ENCODE peak calls at places on chromosomes 12 and 14, in seven cellular contexts. O, L, W, Y, E, X and M are unnamed samples.

GRCh38 chr14:99412122-99413061 is 68.3 kb downstream of the SETD3 start:
- DNase-seq in O (no peak), L (no peak), E (no peak), X (no peak), W (peak), Y (peak), M (no peak)

GRCh38 chr14:101497910-101498860 is 63.1 kb upstream of the DIO3 start:
- DNase-seq in W (no peak), L (no peak), Y (no peak), O (peak), X (no peak), E (peak), M (no peak)

GRCh38 chr12:66371982-66372381 is 69.7 kb downstream of the HELB start:
- DNase-seq in L (no peak), E (no peak), Y (no peak), W (no peak), X (no peak), O (no peak), M (no peak)

GRCh38 chr12:91704446-91704845 is 441.2 kb downstream of the BTG1 start:
- DNase-seq in E (no peak), X (peak), O (no peak), Y (peak), L (no peak), W (no peak), M (no peak)

GRCh38 chr12:58310368-58310767 is 369.0 kb downstream of the ATP23 start:
- DNase-seq in E (no peak), X (peak), Y (peak), W (peak), O (no peak), L (no peak), M (no peak)

GRCh38 chr14:47678993-47679392 is 3.6 kb upstream of the MDGA2 start:
- DNase-seq in O (no peak), Y (no peak), E (no peak), X (no peak), W (no peak), L (no peak), M (no peak)

GRCh38 chr12:62434504-62435336 is 31.9 kb upstream of the MON2 start:
- DNase-seq in X (peak), L (no peak), E (no peak), O (no peak), Y (no peak), W (no peak), M (no peak)

GRCh38 chr14:99603471-99603933 is 505 bp downstream of the CCDC85C start:
- DNase-seq in L (peak), W (peak), O (no peak), Y (peak), X (peak), E (no peak), M (peak)

GRCh38 chr12:41606741-41607460 is 418.8 kb downstream of the PDZRN4 start:
- DNase-seq in X (no peak), Y (no peak), O (no peak), W (no peak), L (no peak), E (no peak), M (no peak)

GRCh38 chr14:94601961-94602391 is 10.2 kb upstream of the SERPINA3 start:
- DNase-seq in E (no peak), Y (peak), O (no peak), X (peak), L (no peak), W (peak), M (no peak)

GRCh38 chr14:42095155-42095554 is 488.5 kb downstream of the LRFN5 start:
- DNase-seq in Y (no peak), O (no peak), E (no peak), X (no peak), W (no peak), L (no peak), M (no peak)

GRCh38 chr12:120328228-120328627 is 649 bp upstream of the PLA2G1B start:
- DNase-seq in E (no peak), X (no peak), Y (no peak), L (no peak), O (no peak), W (no peak), M (no peak)

GRCh38 chr12:11623382-11623781 is 26.1 kb upstream of the ETV6 start:
- DNase-seq in Y (peak), X (peak), L (no peak), O (no peak), W (peak), E (no peak), M (no peak)

GRCh38 chr14:102440392-102440791 is 69.2 kb downstream of the ANKRD9 start:
- DNase-seq in X (no peak), E (no peak), L (no peak), W (no peak), O (no peak), Y (no peak), M (no peak)

GRCh38 chr14:75822522-75823288 is 159.1 kb downstream of the TGFB3 start:
- DNase-seq in O (no peak), X (peak), L (no peak), W (peak), E (no peak), Y (peak), M (no peak)

GRCh38 chr14:30227871-30228270 is 300.2 kb upstream of the PRKD1 start:
- DNase-seq in W (peak), L (no peak), X (peak), O (no peak), Y (peak), E (no peak), M (no peak)

GRCh38 chr12:91333966-91334365 is 151.3 kb upstream of the DCN start:
- DNase-seq in L (no peak), X (no peak), W (no peak), Y (no peak), O (no peak), E (no peak), M (no peak)

GRCh38 chr14:64556526-64556925 is 6.8 kb downstream of the PPP1R36 start:
- DNase-seq in X (peak), W (peak), L (no peak), E (no peak), Y (peak), O (no peak), M (no peak)

GRCh38 chr12:57129311-57130288 is 1.3 kb downstream of the LRP1 start:
- DNase-seq in E (no peak), Y (no peak), O (no peak), X (peak), L (no peak), W (peak), M (no peak)

GRCh38 chr14:96592591-96593388 is 90.6 kb downstream of the PAPOLA start:
- DNase-seq in W (peak), O (no peak), E (peak), L (peak), X (peak), Y (peak), M (peak)

GRCh38 chr14:95518045-95518751 is 1.7 kb upstream of the SYNE3 start:
- DNase-seq in X (peak), E (no peak), O (peak), Y (peak), L (peak), W (peak), M (no peak)

GRCh38 chr12:118035194-118036041 is 18.9 kb downstream of the RFC5 start:
- DNase-seq in X (peak), O (no peak), Y (peak), E (no peak), L (peak), W (peak), M (no peak)

GRCh38 chr14:94394025-94394493 is 5.7 kb upstream of the SERPINA1 start:
- DNase-seq in Y (no peak), E (no peak), W (no peak), O (peak), L (no peak), X (no peak), M (no peak)

GRCh38 chr12:56636118-56636674 is 6.1 kb upstream of the BAZ2A start:
- DNase-seq in L (peak), Y (peak), W (peak), X (peak), E (peak), O (peak), M (peak)

GRCh38 chr12:69583203-69583602 is 2.1 kb upstream of the CCT2 start:
- DNase-seq in Y (no peak), L (no peak), E (no peak), O (no peak), X (peak), W (no peak), M (no peak)

GRCh38 chr14:99756796-99757195 is 36.4 kb upstream of the EML1 start:
- DNase-seq in Y (no peak), X (no peak), W (no peak), O (no peak), E (no peak), L (no peak), M (no peak)

DNA sequence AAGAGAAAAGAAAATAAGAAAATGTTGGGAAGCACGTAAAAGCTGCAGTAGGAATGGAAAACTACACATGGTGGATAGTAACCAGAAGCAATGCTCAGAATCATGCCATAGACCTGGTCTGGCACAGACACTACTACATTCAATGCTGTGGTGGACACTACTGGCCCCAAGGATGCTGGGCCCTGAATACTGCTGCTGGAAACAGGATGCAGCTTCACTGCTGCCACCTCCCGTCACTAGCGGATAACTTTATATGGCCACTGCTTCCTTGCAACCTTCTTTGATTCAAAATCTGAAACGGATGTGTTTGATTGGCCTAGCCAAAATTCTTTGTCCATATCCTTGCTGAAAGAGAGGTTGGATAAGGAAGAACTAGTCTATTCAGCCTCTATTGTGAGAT is 30.7 kb downstream of the ADCY6 start:
- DNase-seq in E (no peak), O (no peak), X (no peak), L (no peak), W (peak), Y (no peak), M (no peak)
- TF ChIP-seq CTCF in E (no peak), O (no peak), X (no peak), L (no peak), W (no peak), Y (no peak), M (no peak)

DNA sequence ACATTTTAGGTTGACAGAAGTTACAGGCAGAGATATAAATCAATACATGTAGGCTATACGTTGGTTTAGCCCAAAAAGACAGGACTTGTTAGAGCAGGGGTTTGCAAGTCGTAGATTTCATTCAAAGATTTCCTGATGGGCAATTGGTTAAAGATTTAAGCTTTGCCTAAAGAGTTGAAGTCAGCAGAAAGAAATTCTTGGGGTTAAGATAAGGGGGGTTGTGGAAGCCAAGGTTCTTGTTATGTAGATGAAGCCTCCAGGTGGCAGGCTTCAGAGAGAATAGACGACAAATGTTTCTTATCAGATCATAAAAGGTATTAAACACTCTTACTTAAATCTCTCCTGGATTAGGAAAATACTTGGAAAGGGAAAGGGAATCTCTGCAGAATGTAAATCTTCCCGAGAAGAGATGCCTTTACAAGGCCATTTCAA is 510.8 kb downstream of the TMTC2 start:
- DNase-seq in E (no peak), X (no peak), W (no peak), Y (no peak), L (no peak), O (no peak), M (no peak)
- TF ChIP-seq CTCF in E (no peak), X (no peak), W (no peak), Y (no peak), L (no peak), O (no peak), M (no peak)

GRCh38 chr12:112803620-112804279 is 12.2 kb downstream of the RPH3A start:
- DNase-seq in O (no peak), L (no peak), X (no peak), W (no peak), E (no peak), Y (no peak), M (no peak)
- TF ChIP-seq CTCF in O (no peak), L (peak), X (no peak), W (no peak), E (no peak), Y (no peak), M (no peak)

DNA sequence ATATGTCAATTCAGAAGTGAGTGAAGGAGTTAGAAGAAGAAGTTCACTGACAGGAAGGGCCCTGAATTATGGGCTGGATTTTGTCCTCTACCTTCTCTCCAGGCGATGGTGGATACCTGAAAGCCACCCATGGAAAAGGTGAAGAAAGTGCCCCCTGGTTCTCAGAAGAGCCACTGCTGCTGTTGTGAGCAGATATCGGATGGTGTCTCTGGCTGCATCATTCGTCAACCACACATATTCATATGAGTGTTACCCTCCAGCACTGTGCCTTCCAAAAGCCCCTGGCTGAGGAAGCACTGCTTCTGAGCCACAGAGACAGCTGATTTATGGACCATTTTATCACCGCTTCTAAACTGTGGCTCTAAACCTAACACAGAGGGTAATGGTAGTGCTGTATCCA is 2.0 kb upstream of the ACTN1 start:
- DNase-seq in E (no peak), O (no peak), Y (no peak), L (no peak), X (no peak), W (no peak), M (no peak)
- TF ChIP-seq CTCF in E (no peak), O (no peak), Y (no peak), L (no peak), X (no peak), W (no peak), M (no peak)